ENCODE peak calls at places on chromosomes 13 and 19, in nine cellular contexts. H, Q, J, S, G, W, X, D and L are unnamed samples.

GRCh38 chr13:51714663-51715168 is 89.2 kb downstream of the DHRS12 start:
- DNase-seq in H (no peak), Q (peak), J (no peak), S (no peak), G (no peak), W (no peak), X (no peak), D (no peak), L (no peak)

GRCh38 chr13:32639502-32640105 is 53.4 kb downstream of the PDS5B start:
- DNase-seq in H (no peak), Q (peak), J (peak), S (peak), G (peak), W (no peak), X (peak), D (peak), L (peak)

GRCh38 chr13:97004886-97005285 is 10.6 kb upstream of the OXGR1 start:
- DNase-seq in H (no peak), Q (no peak), J (no peak), S (no peak), G (no peak), W (no peak), X (no peak), D (no peak), L (no peak)

GRCh38 chr13:66553391-66553790 is 676.7 kb downstream of the PCDH9 start:
- DNase-seq in H (no peak), Q (no peak), J (no peak), S (no peak), G (no peak), W (no peak), X (no peak), D (no peak), L (no peak)

GRCh38 chr13:75715598-75716523 is 79.7 kb downstream of the LMO7 start:
- DNase-seq in H (no peak), Q (peak), J (no peak), S (no peak), G (no peak), W (no peak), X (no peak), D (no peak), L (peak)

GRCh38 chr19:41862445-41862986 is 2.5 kb downstream of the RPS19 start:
- DNase-seq in H (no peak), Q (no peak), J (no peak), S (no peak), G (no peak), W (no peak), X (no peak), D (no peak), L (no peak)

GRCh38 chr13:99378985-99379734 is 72.0 kb upstream of the GPR183 start:
- DNase-seq in H (no peak), Q (no peak), J (no peak), S (no peak), G (no peak), W (no peak), X (no peak), D (no peak), L (no peak)

GRCh38 chr13:46170687-46171086 is 11.3 kb downstream of the LCP1 start:
- DNase-seq in H (no peak), Q (no peak), J (no peak), S (no peak), G (no peak), W (no peak), X (no peak), D (no peak), L (no peak)

GRCh38 chr19:10517361-10517759 is at the start of gene S1PR5:
- DNase-seq in H (no peak), Q (no peak), J (no peak), S (no peak), G (peak), W (no peak), X (no peak), D (no peak), L (no peak)

GRCh38 chr13:41916173-41916954 is 44.5 kb downstream of the VWA8 start:
- DNase-seq in H (no peak), Q (peak), J (no peak), S (no peak), G (peak), W (no peak), X (no peak), D (no peak), L (peak)

GRCh38 chr13:113155201-113155600 is 3.2 kb upstream of the PROZ start:
- DNase-seq in H (no peak), Q (no peak), J (no peak), S (no peak), G (no peak), W (peak), X (no peak), D (no peak), L (no peak)

GRCh38 chr19:6459356-6460098 is at the start of gene SLC25A23:
- DNase-seq in H (peak), Q (peak), J (peak), S (peak), G (peak), W (no peak), X (peak), D (peak), L (peak)

GRCh38 chr19:3969435-3970312 is 1.2 kb downstream of the DAPK3 start:
- DNase-seq in H (peak), Q (no peak), J (no peak), S (peak), G (peak), W (no peak), X (peak), D (no peak), L (no peak)

GRCh38 chr19:38033658-38034150 is 126.7 kb downstream of the SIPA1L3 start:
- DNase-seq in H (no peak), Q (peak), J (peak), S (no peak), G (no peak), W (no peak), X (no peak), D (no peak), L (no peak)

GRCh38 chr13:28597641-28598040 is 61.3 kb upstream of the POMP start:
- DNase-seq in H (no peak), Q (no peak), J (no peak), S (no peak), G (no peak), W (no peak), X (no peak), D (no peak), L (peak)

GRCh38 chr13:28301839-28302238 is 163.5 kb downstream of the PAN3 start:
- DNase-seq in H (no peak), Q (no peak), J (no peak), S (no peak), G (no peak), W (no peak), X (no peak), D (no peak), L (no peak)

GRCh38 chr19:5472303-5472702 is 17.1 kb downstream of the ZNRF4 start:
- DNase-seq in H (no peak), Q (no peak), J (no peak), S (no peak), G (no peak), W (no peak), X (no peak), D (no peak), L (no peak)

GRCh38 chr19:4555657-4556561 is 3.6 kb downstream of the SEMA6B start:
- DNase-seq in H (no peak), Q (no peak), J (peak), S (no peak), G (peak), W (no peak), X (no peak), D (peak), L (no peak)

GRCh38 chr13:106561551-106562170 is 6.3 kb downstream of the ARGLU1 start:
- DNase-seq in H (no peak), Q (peak), J (no peak), S (no peak), G (no peak), W (no peak), X (no peak), D (no peak), L (no peak)

GRCh38 chr13:32125746-32126145 is 94.2 kb downstream of the FRY start:
- DNase-seq in H (no peak), Q (no peak), J (no peak), S (no peak), G (no peak), W (no peak), X (no peak), D (no peak), L (no peak)

GRCh38 chr13:101942038-101942437 is 459.8 kb downstream of the FGF14 start:
- DNase-seq in H (no peak), Q (no peak), J (peak), S (no peak), G (no peak), W (no peak), X (no peak), D (no peak), L (peak)

GRCh38 chr13:27211771-27212364 is 39.5 kb upstream of the RPL21 start:
- DNase-seq in H (no peak), Q (no peak), J (no peak), S (no peak), G (no peak), W (no peak), X (no peak), D (peak), L (no peak)

GRCh38 chr19:49997709-49998108 is 27.5 kb downstream of the VRK3 start:
- DNase-seq in H (no peak), Q (peak), J (no peak), S (no peak), G (peak), W (no peak), X (no peak), D (peak), L (no peak)

GRCh38 chr19:33468361-33469170 is 53.0 kb downstream of the PEPD start:
- DNase-seq in H (no peak), Q (no peak), J (no peak), S (no peak), G (no peak), W (no peak), X (peak), D (no peak), L (no peak)

GRCh38 chr19:38290631-38291147 is 13.4 kb upstream of the C19orf33 start:
- DNase-seq in H (no peak), Q (no peak), J (no peak), S (peak), G (no peak), W (no peak), X (peak), D (no peak), L (no peak)

GRCh38 chr13:33637978-33638743 is 179.8 kb upstream of the RFC3 start:
- DNase-seq in H (no peak), Q (no peak), J (no peak), S (no peak), G (no peak), W (no peak), X (no peak), D (no peak), L (no peak)

GRCh38 chr19:45424191-45425058 is 708 bp upstream of the ERCC1 start:
- DNase-seq in H (peak), Q (no peak), J (peak), S (no peak), G (peak), W (no peak), X (peak), D (peak), L (no peak)

GRCh38 chr19:13644648-13645047 is 119.7 kb upstream of the MRI1 start:
- DNase-seq in H (no peak), Q (no peak), J (no peak), S (no peak), G (peak), W (no peak), X (no peak), D (no peak), L (no peak)

GRCh38 chr19:45079063-45079910 is at the start of gene GEMIN7:
- DNase-seq in H (no peak), Q (peak), J (peak), S (peak), G (peak), W (no peak), X (peak), D (peak), L (no peak)

GRCh38 chr13:46896346-46897138 is at the start of gene HTR2A:
- DNase-seq in H (no peak), Q (no peak), J (no peak), S (peak), G (no peak), W (no peak), X (peak), D (no peak), L (peak)

GRCh38 chr13:106299616-106300015 is 235.8 kb downstream of the EFNB2 start:
- DNase-seq in H (no peak), Q (no peak), J (no peak), S (no peak), G (no peak), W (no peak), X (no peak), D (no peak), L (no peak)

GRCh38 chr13:111371720-111372119 is 51.3 kb downstream of the TEX29 start:
- DNase-seq in H (no peak), Q (no peak), J (no peak), S (no peak), G (no peak), W (peak), X (no peak), D (no peak), L (no peak)

GRCh38 chr13:100203696-100204367 is 114.9 kb downstream of the PCCA start:
- DNase-seq in H (no peak), Q (no peak), J (no peak), S (no peak), G (no peak), W (no peak), X (no peak), D (no peak), L (no peak)

GRCh38 chr19:29841559-29842367 is 30.0 kb downstream of the CCNE1 start:
- DNase-seq in H (no peak), Q (no peak), J (no peak), S (no peak), G (peak), W (no peak), X (no peak), D (peak), L (no peak)

GRCh38 chr13:97935071-97935470 is 18.4 kb upstream of the IPO5 start:
- DNase-seq in H (no peak), Q (no peak), J (no peak), S (no peak), G (no peak), W (no peak), X (no peak), D (no peak), L (no peak)

GRCh38 chr13:67574320-67575233 is 344.4 kb upstream of the PCDH9 start:
- DNase-seq in H (no peak), Q (no peak), J (no peak), S (no peak), G (no peak), W (no peak), X (no peak), D (no peak), L (peak)

DNA sequence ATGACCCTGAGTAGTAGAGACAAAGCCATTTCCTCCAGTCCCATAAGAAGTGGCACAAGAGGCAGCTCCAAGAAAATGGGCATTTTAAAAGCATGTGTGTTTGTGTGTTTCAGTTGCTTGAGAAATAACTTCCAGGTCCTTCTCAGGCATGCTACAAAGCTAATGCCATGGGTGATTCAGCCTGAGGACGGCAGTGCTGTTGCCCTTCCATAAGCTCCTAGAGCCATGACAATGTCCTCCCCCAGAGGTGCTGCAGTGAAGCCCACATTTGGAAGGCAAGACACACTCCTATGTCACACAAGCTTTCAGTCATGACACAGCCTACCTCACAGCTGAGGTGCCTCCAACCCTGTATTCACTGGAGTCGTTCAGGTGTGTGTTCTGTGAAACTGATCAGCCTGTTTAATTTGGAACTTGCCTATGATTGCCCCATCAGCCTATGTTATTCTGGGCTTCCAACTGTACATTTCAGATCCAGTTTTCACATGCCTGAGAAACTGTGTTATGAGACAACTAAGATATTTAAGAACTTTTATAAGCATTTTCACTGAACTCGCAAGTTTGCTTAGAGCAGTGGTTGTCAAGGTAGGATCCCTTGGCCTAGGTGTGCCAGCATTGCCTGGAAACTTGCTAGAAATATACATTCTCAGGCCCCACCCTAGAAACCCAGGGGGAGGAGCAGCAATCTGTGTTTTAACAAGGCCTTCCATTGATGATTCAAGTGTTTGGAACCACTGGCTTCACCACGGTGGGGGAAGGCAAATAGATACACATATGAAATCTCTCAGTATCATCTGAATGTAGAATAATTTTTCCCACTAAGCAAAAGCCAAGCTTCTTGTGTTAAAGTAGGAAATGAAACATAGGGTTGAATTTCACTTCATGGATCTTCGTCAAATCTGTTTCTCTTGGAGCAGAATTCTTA is 213.4 kb downstream of the FOXO1 start:
- DNase-seq in H (no peak), Q (no peak), J (no peak), S (no peak), G (no peak), W (no peak), X (no peak), D (no peak), L (no peak)
- TF ChIP-seq POLR2AphosphoS5 in H (no peak), Q (no peak), J (no peak), S (no peak), G (no peak), W (peak), X (no peak), D (no peak), L (no peak)

GRCh38 chr19:35000338-35000646 is 169 bp downstream of the GRAMD1A start:
- DNase-seq in H (no peak), Q (no peak), J (no peak), S (no peak), G (no peak), W (no peak), X (no peak), D (no peak), L (no peak)

GRCh38 chr19:34999498-35000337 is at the start of gene GRAMD1A:
- DNase-seq in H (peak), Q (no peak), J (peak), S (peak), G (peak), W (peak), X (peak), D (peak), L (no peak)

GRCh38 chr19:34998777-34999497 is 1.2 kb upstream of the GRAMD1A start:
- DNase-seq in H (no peak), Q (no peak), J (no peak), S (peak), G (peak), W (no peak), X (no peak), D (no peak), L (no peak)

GRCh38 chr19:35002037-35002535 is 2.0 kb downstream of the GRAMD1A start:
- DNase-seq in H (no peak), Q (no peak), J (no peak), S (no peak), G (no peak), W (no peak), X (no peak), D (no peak), L (no peak)

DNA sequence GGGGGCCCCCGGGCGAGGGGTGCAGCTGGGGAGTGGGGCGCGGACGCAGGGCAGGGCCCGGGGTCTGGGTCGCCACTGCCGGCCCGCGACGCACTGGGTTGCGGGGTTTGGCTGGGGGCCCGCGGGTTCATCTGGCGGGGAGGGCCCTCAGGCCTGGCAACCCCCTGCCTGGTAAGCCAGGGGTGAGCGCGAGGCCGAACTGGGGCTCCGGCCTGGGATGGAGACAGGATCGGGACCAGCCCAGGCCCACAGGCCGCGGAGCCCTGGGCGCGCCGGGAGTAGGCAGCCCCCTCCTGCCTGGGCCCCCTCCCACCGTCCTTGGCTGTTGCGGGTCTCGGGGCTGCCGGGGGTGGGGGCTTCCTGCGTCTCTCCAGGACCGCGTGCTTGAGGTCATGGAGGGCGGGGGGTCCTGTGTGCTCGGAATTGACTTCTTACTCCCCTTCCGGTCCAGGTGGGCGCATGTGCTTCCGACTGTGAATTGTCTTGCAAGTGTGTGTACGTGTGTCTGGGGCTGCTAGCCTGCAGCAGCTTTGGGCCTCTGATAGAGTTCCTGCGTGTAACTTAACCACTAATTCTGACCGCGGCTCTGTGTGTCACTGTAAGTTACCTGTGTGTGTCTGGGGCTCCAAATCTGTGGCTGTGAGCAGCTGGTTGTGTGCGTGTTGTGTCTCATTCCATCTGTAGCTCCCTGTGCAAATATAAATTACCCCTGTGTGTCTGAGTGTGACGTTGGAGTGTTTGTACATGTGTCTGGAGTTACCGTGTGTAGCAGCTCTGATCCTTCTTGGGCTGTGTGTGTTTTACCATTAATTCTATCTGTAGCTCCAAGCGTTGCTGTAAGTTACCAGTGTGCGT is 751 bp downstream of the GRAMD1A start:
- DNase-seq in H (no peak), Q (no peak), J (peak), S (no peak), G (peak), W (no peak), X (no peak), D (no peak), L (no peak)
- H3K27ac ChIP-seq in H (peak), Q (peak), J (peak), S (peak), G (peak), W (peak), X (peak), D (peak), L (peak)

GRCh38 chr19:54203151-54203611 is 2.5 kb downstream of the RPS9 start:
- DNase-seq in H (no peak), Q (no peak), J (no peak), S (no peak), G (no peak), W (no peak), X (no peak), D (no peak), L (no peak)
- TF ChIP-seq POLR2AphosphoS5 in H (no peak), Q (peak), J (no peak), S (no peak), G (no peak), W (no peak), X (no peak), D (no peak), L (no peak)

GRCh38 chr19:39318690-39319089 is 2.0 kb downstream of the LRFN1 start:
- DNase-seq in H (no peak), Q (no peak), J (no peak), S (no peak), G (no peak), W (no peak), X (no peak), D (no peak), L (no peak)
- H3K27ac ChIP-seq in H (no peak), Q (no peak), J (no peak), S (no peak), G (no peak), W (no peak), X (no peak), D (no peak), L (no peak)

GRCh38 chr19:55400281-55401087 is 7.1 kb downstream of the UBE2S start:
- DNase-seq in H (no peak), Q (no peak), J (no peak), S (peak), G (no peak), W (no peak), X (no peak), D (no peak), L (no peak)
- TF ChIP-seq POLR2AphosphoS5 in H (no peak), Q (no peak), J (no peak), S (no peak), G (peak), W (no peak), X (no peak), D (no peak), L (no peak)